ENCODE peak calls at places on chromosome 16, in seven cellular contexts. V, F, A, J, M, S and Y are unnamed samples.

GRCh38 chr16:53768593-53768992 is 64.6 kb downstream of the FTO start:
- DNase-seq in M (peak; percentile 74), F (no peak), V (peak; percentile 96), J (no peak), S (no peak), A (no peak), Y (no peak)

GRCh38 chr16:54098247-54098646 is 188.3 kb downstream of the IRX3 start:
- DNase-seq in V (no peak), F (no peak), A (no peak), S (no peak), J (no peak), M (no peak), Y (no peak)

GRCh38 chr16:5428932-5429331 is 331.3 kb upstream of the EEF2KMT start:
- DNase-seq in A (no peak), M (no peak), V (no peak), S (no peak), J (no peak), F (no peak), Y (no peak)

GRCh38 chr16:54879681-54880080 is 51.0 kb upstream of the IRX5 start:
- DNase-seq in J (no peak), V (peak; percentile 2), M (no peak), S (no peak), F (no peak), A (no peak), Y (no peak)

GRCh38 chr16:87956771-87957279 is 5.6 kb downstream of the BANP start:
- DNase-seq in J (no peak), F (no peak), V (peak; percentile 81), S (no peak), A (no peak), M (no peak), Y (no peak)

GRCh38 chr16:1258218-1258587 is 2.3 kb downstream of the TPSD1 start:
- DNase-seq in J (no peak), M (peak; percentile 11), F (no peak), A (no peak), S (no peak), V (no peak), Y (no peak)

GRCh38 chr16:30876867-30877266 is 17.0 kb downstream of the BCL7C start:
- DNase-seq in J (no peak), M (no peak), A (no peak), S (no peak), V (no peak), F (no peak), Y (no peak)

GRCh38 chr16:626787-627457 is 3.9 kb upstream of the WFIKKN1 start:
- DNase-seq in S (peak; percentile 71), V (peak; percentile 97), M (no peak), F (no peak), A (no peak), J (no peak), Y (no peak)

GRCh38 chr16:80844368-80844767 is 40.0 kb upstream of the CDYL2 start:
- DNase-seq in S (no peak), M (no peak), A (no peak), V (no peak), F (no peak), J (no peak), Y (no peak)

GRCh38 chr16:85928411-85928820 is 29.5 kb downstream of the IRF8 start:
- DNase-seq in S (no peak), J (no peak), M (no peak), V (peak; percentile 44), A (no peak), F (no peak), Y (no peak)

GRCh38 chr16:2475413-2476344 is 752 bp downstream of the TBC1D24 start:
- DNase-seq in M (peak; percentile 32), A (no peak), F (peak; percentile 26), J (peak; percentile 58), S (peak; percentile 77), V (no peak), Y (no peak)

GRCh38 chr16:425082-425718 is at the start of gene RAB11FIP3:
- DNase-seq in S (peak; percentile 90), V (peak; percentile 76), F (peak; percentile 84), A (peak; percentile 48), M (peak; percentile 87), J (peak; percentile 95), Y (peak; percentile 92)

GRCh38 chr16:6884002-6884401 is 448.6 kb upstream of the RBFOX1 start:
- DNase-seq in M (no peak), F (no peak), V (no peak), J (no peak), A (no peak), S (peak; percentile 35), Y (no peak)

GRCh38 chr16:28321700-28322411 is 29.5 kb downstream of the SBK1 start:
- DNase-seq in J (no peak), M (no peak), S (no peak), A (no peak), V (peak; percentile 14), F (no peak), Y (no peak)

GRCh38 chr16:58589311-58589890 is 40.2 kb downstream of the CNOT1 start:
- DNase-seq in F (no peak), V (no peak), S (no peak), A (no peak), J (no peak), M (no peak), Y (no peak)

GRCh38 chr16:68786685-68787418 is 49.8 kb downstream of the CDH1 start:
- DNase-seq in M (no peak), A (no peak), F (no peak), V (peak; percentile 78), S (peak; percentile 33), J (peak; percentile 79), Y (peak; percentile 93)